ENCODE peak calls at places on chromosomes 12 and 14, in five cellular contexts. One of them, this sample, is unnamed.

GRCh38 chr12:114045333-114045732 is 79.2 kb upstream of the RBM19 start:
- DNase-seq in pancreas: no peak
- DNase-seq in astrocyte of the spinal cord: no peak
- DNase-seq in IMR-90: no peak
- DNase-seq in lung: no peak
- DNase-seq in this sample: peak

GRCh38 chr12:123938679-123939480 is 33.8 kb downstream of the CCDC92 start:
- DNase-seq in pancreas: no peak
- DNase-seq in astrocyte of the spinal cord: no peak
- DNase-seq in IMR-90: no peak
- DNase-seq in lung: no peak
- DNase-seq in this sample: no peak

GRCh38 chr12:31117203-31118011 is 43.7 kb downstream of the DDX11 start:
- DNase-seq in pancreas: peak
- DNase-seq in astrocyte of the spinal cord: peak
- DNase-seq in IMR-90: peak
- DNase-seq in lung: no peak
- DNase-seq in this sample: no peak

GRCh38 chr14:101719708-101720107 is 41.8 kb upstream of the PPP2R5C start:
- DNase-seq in pancreas: no peak
- DNase-seq in astrocyte of the spinal cord: no peak
- DNase-seq in IMR-90: no peak
- DNase-seq in lung: no peak
- DNase-seq in this sample: no peak

GRCh38 chr12:58452546-58452945 is 467.8 kb downstream of the LRIG3 start:
- DNase-seq in pancreas: no peak
- DNase-seq in astrocyte of the spinal cord: peak
- DNase-seq in IMR-90: peak
- DNase-seq in lung: no peak
- DNase-seq in this sample: peak

GRCh38 chr12:66409195-66409871 is 107.0 kb downstream of the HELB start:
- DNase-seq in pancreas: no peak
- DNase-seq in astrocyte of the spinal cord: peak
- DNase-seq in IMR-90: peak
- DNase-seq in lung: no peak
- DNase-seq in this sample: peak

GRCh38 chr12:69466867-69467266 is 3.3 kb upstream of the FRS2 start:
- DNase-seq in pancreas: no peak
- DNase-seq in astrocyte of the spinal cord: no peak
- DNase-seq in IMR-90: no peak
- DNase-seq in lung: no peak
- DNase-seq in this sample: no peak

GRCh38 chr12:63023926-63024325 is 89.0 kb upstream of the PPM1H start:
- DNase-seq in pancreas: no peak
- DNase-seq in astrocyte of the spinal cord: no peak
- DNase-seq in IMR-90: no peak
- DNase-seq in lung: no peak
- DNase-seq in this sample: no peak

GRCh38 chr12:63841611-63842010 is 2.9 kb upstream of the SRGAP1 start:
- DNase-seq in pancreas: no peak
- DNase-seq in astrocyte of the spinal cord: no peak
- DNase-seq in IMR-90: peak
- DNase-seq in lung: no peak
- DNase-seq in this sample: no peak

GRCh38 chr12:121791671-121792496 is 1.6 kb downstream of the RHOF start:
- DNase-seq in pancreas: no peak
- DNase-seq in astrocyte of the spinal cord: no peak
- DNase-seq in IMR-90: no peak
- DNase-seq in lung: peak
- DNase-seq in this sample: no peak

GRCh38 chr12:43896496-43896895 is 60.6 kb downstream of the TMEM117 start:
- DNase-seq in pancreas: no peak
- DNase-seq in astrocyte of the spinal cord: no peak
- DNase-seq in IMR-90: no peak
- DNase-seq in lung: no peak
- DNase-seq in this sample: no peak

GRCh38 chr14:21399311-21399870 is 15.6 kb upstream of the SUPT16H start:
- DNase-seq in pancreas: no peak
- DNase-seq in astrocyte of the spinal cord: no peak
- DNase-seq in IMR-90: no peak
- DNase-seq in lung: no peak
- DNase-seq in this sample: no peak

GRCh38 chr14:28759056-28759657 is 7.4 kb upstream of the FOXG1 start:
- DNase-seq in pancreas: no peak
- DNase-seq in astrocyte of the spinal cord: peak
- DNase-seq in IMR-90: no peak
- DNase-seq in lung: no peak
- DNase-seq in this sample: no peak

GRCh38 chr12:9331218-9331626 is 123.0 kb upstream of the PZP start:
- DNase-seq in pancreas: peak
- DNase-seq in astrocyte of the spinal cord: peak
- DNase-seq in IMR-90: peak
- DNase-seq in lung: peak
- DNase-seq in this sample: peak

GRCh38 chr14:62307844-62308243 is 545.6 kb downstream of the SNAPC1 start:
- DNase-seq in pancreas: no peak
- DNase-seq in astrocyte of the spinal cord: no peak
- DNase-seq in IMR-90: no peak
- DNase-seq in lung: no peak
- DNase-seq in this sample: no peak

GRCh38 chr14:101776315-101776714 is 14.8 kb downstream of the PPP2R5C start:
- DNase-seq in pancreas: no peak
- DNase-seq in astrocyte of the spinal cord: no peak
- DNase-seq in IMR-90: no peak
- DNase-seq in lung: no peak
- DNase-seq in this sample: no peak

GRCh38 chr12:47903151-47903611 is 1.6 kb downstream of the VDR start:
- DNase-seq in pancreas: peak
- DNase-seq in astrocyte of the spinal cord: peak
- DNase-seq in IMR-90: peak
- DNase-seq in lung: no peak
- DNase-seq in this sample: peak

GRCh38 chr14:63492391-63492790 is 50.8 kb downstream of the PPP2R5E start:
- DNase-seq in pancreas: no peak
- DNase-seq in astrocyte of the spinal cord: peak
- DNase-seq in IMR-90: peak
- DNase-seq in lung: no peak
- DNase-seq in this sample: peak

GRCh38 chr12:386651-387050 is 2.5 kb downstream of the KDM5A start:
- DNase-seq in pancreas: no peak
- DNase-seq in astrocyte of the spinal cord: peak
- DNase-seq in IMR-90: peak
- DNase-seq in lung: no peak
- DNase-seq in this sample: peak

GRCh38 chr14:34472706-34473279 is 10.8 kb upstream of the SPTSSA start:
- DNase-seq in pancreas: no peak
- DNase-seq in astrocyte of the spinal cord: no peak
- DNase-seq in IMR-90: no peak
- DNase-seq in lung: no peak
- DNase-seq in this sample: no peak

GRCh38 chr12:87784350-87784749 is 244.9 kb downstream of the C12orf50 start:
- DNase-seq in pancreas: no peak
- DNase-seq in astrocyte of the spinal cord: no peak
- DNase-seq in IMR-90: no peak
- DNase-seq in lung: no peak
- DNase-seq in this sample: no peak

GRCh38 chr14:37550511-37550910 is 44.5 kb downstream of the FOXA1 start:
- DNase-seq in pancreas: no peak
- DNase-seq in astrocyte of the spinal cord: peak
- DNase-seq in IMR-90: peak
- DNase-seq in lung: no peak
- DNase-seq in this sample: peak

GRCh38 chr12:84136862-84137367 is 775.7 kb downstream of the SLC6A15 start:
- DNase-seq in pancreas: no peak
- DNase-seq in astrocyte of the spinal cord: peak
- DNase-seq in IMR-90: peak
- DNase-seq in lung: no peak
- DNase-seq in this sample: peak

GRCh38 chr12:45192041-45192695 is 23.7 kb upstream of the ANO6 start:
- DNase-seq in pancreas: no peak
- DNase-seq in astrocyte of the spinal cord: peak
- DNase-seq in IMR-90: peak
- DNase-seq in lung: no peak
- DNase-seq in this sample: peak

GRCh38 chr14:29810657-29811056 is 117.0 kb downstream of the PRKD1 start:
- DNase-seq in pancreas: no peak
- DNase-seq in astrocyte of the spinal cord: no peak
- DNase-seq in IMR-90: no peak
- DNase-seq in lung: no peak
- DNase-seq in this sample: peak

GRCh38 chr12:25759752-25760151 is 198.7 kb upstream of the RASSF8 start:
- DNase-seq in pancreas: no peak
- DNase-seq in astrocyte of the spinal cord: no peak
- DNase-seq in IMR-90: peak
- DNase-seq in lung: no peak
- DNase-seq in this sample: peak

GRCh38 chr12:56115329-56115728 is 1.1 kb upstream of the RPL41 start:
- DNase-seq in pancreas: peak
- DNase-seq in astrocyte of the spinal cord: peak
- DNase-seq in IMR-90: peak
- DNase-seq in lung: no peak
- DNase-seq in this sample: no peak

GRCh38 chr12:131084341-131085011 is 130.8 kb downstream of the ADGRD1 start:
- DNase-seq in pancreas: no peak
- DNase-seq in astrocyte of the spinal cord: no peak
- DNase-seq in IMR-90: no peak
- DNase-seq in lung: no peak
- DNase-seq in this sample: no peak

GRCh38 chr12:56007892-56008471 is 10.9 kb downstream of the SUOX start:
- DNase-seq in pancreas: no peak
- DNase-seq in astrocyte of the spinal cord: no peak
- DNase-seq in IMR-90: no peak
- DNase-seq in lung: no peak
- DNase-seq in this sample: no peak

GRCh38 chr14:77782202-77782601 is 17.7 kb upstream of the ADCK1 start:
- DNase-seq in pancreas: no peak
- DNase-seq in astrocyte of the spinal cord: no peak
- DNase-seq in IMR-90: peak
- DNase-seq in lung: no peak
- DNase-seq in this sample: no peak

GRCh38 chr12:79691299-79692248 is 810 bp upstream of the PAWR start:
- DNase-seq in pancreas: no peak
- DNase-seq in astrocyte of the spinal cord: peak
- DNase-seq in IMR-90: peak
- DNase-seq in lung: no peak
- DNase-seq in this sample: peak
- TF ChIP-seq CTCF in pancreas: no peak
- TF ChIP-seq CTCF in astrocyte of the spinal cord: no peak
- TF ChIP-seq CTCF in IMR-90: no peak
- TF ChIP-seq CTCF in lung: no peak
- TF ChIP-seq CTCF in this sample: no peak

GRCh38 chr12:32261638-32262037 is 137.7 kb upstream of the FGD4 start:
- DNase-seq in pancreas: no peak
- DNase-seq in astrocyte of the spinal cord: no peak
- DNase-seq in IMR-90: no peak
- DNase-seq in lung: no peak
- DNase-seq in this sample: no peak
- TF ChIP-seq CTCF in pancreas: no peak
- TF ChIP-seq CTCF in astrocyte of the spinal cord: peak
- TF ChIP-seq CTCF in IMR-90: peak
- TF ChIP-seq CTCF in lung: no peak
- TF ChIP-seq CTCF in this sample: no peak

DNA sequence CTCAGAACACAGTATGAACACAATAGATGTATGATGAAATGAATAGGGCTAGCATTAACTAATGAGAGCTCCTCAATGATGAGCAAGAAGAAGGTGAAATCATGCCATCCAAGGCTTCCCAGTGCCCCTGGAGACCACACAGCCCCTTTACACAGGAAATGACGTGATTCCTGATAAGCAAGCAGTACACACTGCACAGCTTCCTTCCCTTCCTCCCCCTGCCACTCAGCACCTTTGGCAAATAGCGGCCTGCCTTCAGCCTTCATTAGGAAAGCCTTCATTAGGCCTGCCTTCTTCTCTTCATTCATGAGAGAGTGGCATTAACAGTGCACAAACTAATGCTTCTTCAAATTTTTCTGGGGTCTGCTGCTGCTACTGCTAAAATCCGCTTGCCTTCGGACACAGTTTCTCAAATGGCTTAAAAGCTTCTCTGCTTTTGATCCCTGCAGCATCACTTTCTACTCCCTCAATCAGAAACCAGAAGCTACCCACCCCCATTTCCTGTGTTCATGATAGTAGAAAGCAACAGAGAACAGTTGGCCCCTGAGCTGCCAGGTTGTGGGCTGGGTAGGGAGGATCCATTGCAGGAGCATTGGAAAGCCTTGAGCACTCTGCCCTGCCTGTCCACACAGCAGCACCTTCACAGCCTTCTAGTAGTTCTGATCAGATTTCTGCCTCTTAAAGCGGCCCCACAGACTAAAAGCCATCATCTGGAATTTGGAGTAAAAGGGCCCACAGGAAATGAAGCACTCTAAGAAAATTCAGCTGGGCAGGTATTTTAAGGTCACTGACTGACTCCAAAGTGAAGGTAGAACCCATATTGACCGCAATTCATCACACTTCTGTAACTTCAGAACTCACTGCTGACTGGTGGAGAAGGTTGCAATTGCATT is 103.8 kb upstream of the ETV6 start:
- DNase-seq in pancreas: no peak
- DNase-seq in astrocyte of the spinal cord: no peak
- DNase-seq in IMR-90: no peak
- DNase-seq in lung: no peak
- DNase-seq in this sample: no peak
- TF ChIP-seq CTCF in pancreas: no peak
- TF ChIP-seq CTCF in astrocyte of the spinal cord: no peak
- TF ChIP-seq CTCF in IMR-90: no peak
- TF ChIP-seq CTCF in lung: no peak
- TF ChIP-seq CTCF in this sample: peak

GRCh38 chr14:23299986-23300686 is 2.5 kb downstream of the PPP1R3E start:
- DNase-seq in pancreas: peak
- DNase-seq in astrocyte of the spinal cord: no peak
- DNase-seq in IMR-90: no peak
- DNase-seq in lung: no peak
- DNase-seq in this sample: no peak

GRCh38 chr14:23302290-23303225 is at the start of gene PPP1R3E:
- DNase-seq in pancreas: peak
- DNase-seq in astrocyte of the spinal cord: peak
- DNase-seq in IMR-90: peak
- DNase-seq in lung: peak
- DNase-seq in this sample: no peak

GRCh38 chr14:23300687-23301223 is 1.9 kb downstream of the PPP1R3E start:
- DNase-seq in pancreas: peak
- DNase-seq in astrocyte of the spinal cord: peak
- DNase-seq in IMR-90: peak
- DNase-seq in lung: no peak
- DNase-seq in this sample: no peak

GRCh38 chr14:23301288-23301968 is 1.2 kb downstream of the PPP1R3E start:
- DNase-seq in pancreas: peak
- DNase-seq in astrocyte of the spinal cord: peak
- DNase-seq in IMR-90: peak
- DNase-seq in lung: peak
- DNase-seq in this sample: peak

DNA sequence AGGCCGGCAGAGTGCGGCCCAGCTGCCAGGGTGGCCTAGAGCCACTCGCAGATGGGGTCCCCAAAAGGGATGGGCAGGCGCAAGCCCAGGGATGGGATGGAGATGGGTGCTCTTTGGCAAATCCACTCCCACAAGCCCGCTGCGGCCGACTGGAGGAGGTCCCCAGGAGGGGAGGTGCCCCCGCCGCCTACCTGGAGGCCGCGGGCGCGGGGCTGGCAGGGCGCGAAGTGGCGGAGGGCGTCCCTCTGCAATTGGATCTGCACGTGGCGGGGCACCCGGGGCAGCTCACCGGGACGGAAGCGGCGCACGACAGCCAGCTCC is 730 bp downstream of the PPP1R3E start:
- DNase-seq in pancreas: no peak
- DNase-seq in astrocyte of the spinal cord: no peak
- DNase-seq in IMR-90: no peak
- DNase-seq in lung: no peak
- DNase-seq in this sample: no peak
- TF ChIP-seq CTCF in pancreas: no peak
- TF ChIP-seq CTCF in astrocyte of the spinal cord: no peak
- TF ChIP-seq CTCF in IMR-90: no peak
- TF ChIP-seq CTCF in lung: no peak
- TF ChIP-seq CTCF in this sample: no peak

This sample was measured in HFFc6.